ENCODE peak calls at places on chromosomes 16 and 17, in seven cellular contexts. Q, L, Z, N, Y, W and X are unnamed samples.
A peak's percentile ranks its signal among the peaks of the same experiment; 100 is the strongest.

GRCh38 chr16:12612598-12613101 is 191.0 kb downstream of the CPPED1 start:
- DNase-seq in L (no peak), Z (no peak), Q (no peak), Y (no peak), N (no peak), W (no peak), X (no peak)

GRCh38 chr16:31181102-31181830 is 1.3 kb downstream of the FUS start:
- DNase-seq in Q (no peak), W (no peak), Y (no peak), N (peak; percentile 40), L (no peak), Z (peak; percentile 54), X (no peak)

GRCh38 chr16:17273142-17273561 is 197.6 kb downstream of the XYLT1 start:
- DNase-seq in W (no peak), N (peak; percentile 39), L (peak; percentile 68), Z (peak; percentile 87), Y (no peak), Q (no peak), X (no peak)

GRCh38 chr17:48470388-48471034 is 40.5 kb upstream of the SKAP1 start:
- DNase-seq in Y (no peak), Z (peak; percentile 66), Q (no peak), N (no peak), W (no peak), L (no peak), X (no peak)

GRCh38 chr16:783404-784161 is 4.6 kb downstream of the RPUSD1 start:
- DNase-seq in Q (no peak), Z (no peak), Y (no peak), N (no peak), W (no peak), L (no peak), X (no peak)

GRCh38 chr16:667780-668518 is at the start of gene RHOT2:
- DNase-seq in L (peak; percentile 96), Y (peak; percentile 89), N (peak; percentile 93), Q (peak; percentile 85), W (peak; percentile 89), Z (peak; percentile 91), X (peak; percentile 94)

GRCh38 chr17:63540581-63540980 is 9.7 kb upstream of the DCAF7 start:
- DNase-seq in L (no peak), Z (no peak), W (no peak), Q (no peak), Y (no peak), N (no peak), X (no peak)

GRCh38 chr17:29977836-29978235 is 36.4 kb downstream of the EFCAB5 start:
- DNase-seq in Z (peak; percentile 40), N (no peak), Y (no peak), L (no peak), W (no peak), Q (no peak), X (no peak)

GRCh38 chr16:4319454-4319853 is 3.6 kb downstream of the GLIS2 start:
- DNase-seq in Y (no peak), L (peak; percentile 81), N (peak; percentile 72), Z (no peak), W (no peak), Q (no peak), X (no peak)

GRCh38 chr17:56624315-56624714 is 30.8 kb downstream of the NOG start:
- DNase-seq in Q (no peak), W (no peak), L (no peak), Z (no peak), Y (no peak), N (no peak), X (no peak)

GRCh38 chr16:77660311-77660710 is 62.0 kb upstream of the NUDT7 start:
- DNase-seq in L (no peak), W (no peak), N (no peak), Y (no peak), Q (no peak), Z (peak; percentile 6), X (no peak)

GRCh38 chr16:11007714-11008240 is 63.4 kb downstream of the CLEC16A start:
- DNase-seq in Q (no peak), Z (no peak), L (no peak), N (no peak), Y (no peak), W (no peak), X (no peak)

GRCh38 chr16:20879175-20880053 is 20.7 kb downstream of the DCUN1D3 start:
- DNase-seq in W (no peak), L (peak; percentile 42), Z (peak; percentile 62), Q (no peak), N (no peak), Y (no peak), X (no peak)

GRCh38 chr17:80394629-80395216 is 20.2 kb upstream of the ENDOV start:
- DNase-seq in N (no peak), W (no peak), L (no peak), Z (no peak), Y (no peak), Q (no peak), X (no peak)

GRCh38 chr17:37802712-37803416 is 58.0 kb upstream of the HNF1B start:
- DNase-seq in Q (no peak), N (no peak), Z (peak; percentile 55), L (no peak), Y (no peak), W (no peak), X (no peak)

GRCh38 chr17:79353016-79353415 is 257.8 kb downstream of the RBFOX3 start:
- DNase-seq in Y (no peak), L (no peak), W (no peak), Z (no peak), N (no peak), Q (no peak), X (no peak)

GRCh38 chr17:65371702-65372101 is 189.7 kb downstream of the AXIN2 start:
- DNase-seq in Q (no peak), N (no peak), W (no peak), Z (no peak), Y (no peak), L (no peak), X (no peak)

GRCh38 chr17:41538565-41538991 is 10.5 kb upstream of the KRT19 start:
- DNase-seq in W (no peak), Q (no peak), Z (peak; percentile 70), Y (no peak), L (no peak), N (no peak), X (no peak)

GRCh38 chr16:3036726-3037315 is at the start of gene BICDL2:
- DNase-seq in Y (no peak), Q (no peak), Z (no peak), N (no peak), L (no peak), W (no peak), X (no peak)

GRCh38 chr17:21042434-21043295 is at the start of gene USP22:
- DNase-seq in W (peak; percentile 94), Z (no peak), Q (peak; percentile 76), L (peak; percentile 91), N (peak; percentile 45), Y (no peak), X (no peak)

GRCh38 chr17:60435244-60436170 is 13.2 kb downstream of the CHCT1 start:
- DNase-seq in N (peak; percentile 70), Z (peak; percentile 88), Y (peak; percentile 58), L (peak; percentile 72), W (peak; percentile 39), Q (peak; percentile 26), X (peak; percentile 37)

GRCh38 chr17:49021095-49021767 is 24.0 kb downstream of the IGF2BP1 start:
- DNase-seq in Q (no peak), W (no peak), Z (peak; percentile 50), N (no peak), Y (no peak), L (no peak), X (no peak)

GRCh38 chr17:1480747-1481465 is 11.6 kb downstream of the MYO1C start:
- DNase-seq in N (no peak), Q (no peak), L (no peak), Z (no peak), W (no peak), Y (no peak), X (no peak)

GRCh38 chr17:10754861-10755591 is 25.2 kb upstream of the TMEM220 start:
- DNase-seq in Z (no peak), W (no peak), Q (no peak), Y (no peak), L (no peak), N (no peak), X (no peak)

GRCh38 chr17:57071991-57072944 is 12.8 kb upstream of the AKAP1 start:
- DNase-seq in Q (no peak), Y (no peak), N (no peak), Z (no peak), L (no peak), W (no peak), X (no peak)

GRCh38 chr17:44279586-44280344 is 11.8 kb upstream of the SLC4A1 start:
- DNase-seq in Y (no peak), L (peak; percentile 78), W (no peak), N (peak; percentile 15), Z (peak; percentile 94), Q (peak; percentile 30), X (peak; percentile 31)

GRCh38 chr17:27506348-27507218 is 50.3 kb downstream of the KSR1 start:
- DNase-seq in Z (no peak), W (no peak), Y (no peak), N (no peak), L (peak; percentile 74), Q (no peak), X (no peak)

GRCh38 chr17:72280881-72281280 is 160.1 kb downstream of the SOX9 start:
- DNase-seq in W (no peak), N (no peak), Z (no peak), L (no peak), Q (no peak), Y (no peak), X (no peak)

GRCh38 chr17:43665387-43666101 is 3.8 kb upstream of the MEOX1 start:
- DNase-seq in Z (no peak), L (no peak), Y (no peak), Q (no peak), N (no peak), W (no peak), X (no peak)

GRCh38 chr17:30519166-30519565 is 42.0 kb downstream of the GOSR1 start:
- DNase-seq in Z (no peak), Q (no peak), L (no peak), Y (no peak), N (no peak), W (no peak), X (no peak)

GRCh38 chr17:34645636-34646035 is 66.3 kb downstream of the TMEM132E start:
- DNase-seq in L (no peak), N (no peak), Q (no peak), W (no peak), Y (peak; percentile 92), Z (no peak), X (no peak)

GRCh38 chr17:30586818-30587595 is 109.8 kb downstream of the GOSR1 start:
- DNase-seq in N (no peak), Z (peak; percentile 87), Q (no peak), L (no peak), W (no peak), Y (no peak), X (no peak)

GRCh38 chr16:85955566-85955965 is 56.6 kb downstream of the IRF8 start:
- DNase-seq in L (no peak), W (no peak), N (no peak), Q (no peak), Z (no peak), Y (no peak), X (no peak)